ENCODE peak calls at places on chromosomes 16 and 17, in six cellular contexts. G is A549, P is ovary, Y is K562, Q is SK-N-SH, K is transverse colon. C is an unnamed sample. For H3K4me1, the result is how much of the 10 kb centered on the place peaks cover.

GRCh38 chr16:86922311-86922710 is 344.0 kb downstream of the FOXL1 start:
- DNase-seq in K (no peak), Y (no peak), Q (no peak), P (no peak), G (no peak), C (no peak)

GRCh38 chr17:60390223-60390622 is 1.7 kb downstream of the USP32 start:
- DNase-seq in Q (peak), K (no peak), P (no peak), Y (peak), G (no peak), C (no peak)

GRCh38 chr17:59761385-59762021 is 54.0 kb downstream of the VMP1 start:
- DNase-seq in Q (no peak), K (no peak), G (peak), Y (no peak), P (no peak), C (no peak)

GRCh38 chr16:83977056-83977815 is 9.2 kb downstream of the NECAB2 start:
- DNase-seq in P (no peak), Q (no peak), G (no peak), K (no peak), Y (no peak), C (no peak)

GRCh38 chr17:2957631-2958286 is 105.6 kb downstream of the OR1D5 start:
- DNase-seq in Y (no peak), P (no peak), G (no peak), K (no peak), Q (no peak), C (peak)

GRCh38 chr17:75774988-75775668 is 9.5 kb upstream of the UNK start:
- DNase-seq in Q (peak), P (no peak), Y (no peak), G (no peak), K (peak), C (peak)

GRCh38 chr17:51997723-51998122 is 160.8 kb downstream of the CA10 start:
- DNase-seq in Y (no peak), Q (no peak), K (no peak), G (no peak), P (no peak), C (no peak)

GRCh38 chr16:4521971-4522623 is 16.5 kb downstream of the CDIP1 start:
- DNase-seq in Q (peak), G (no peak), Y (no peak), P (no peak), K (no peak), C (no peak)

GRCh38 chr16:64278196-64278595 is 843.7 kb downstream of the CDH11 start:
- DNase-seq in Y (no peak), Q (no peak), P (no peak), K (no peak), G (no peak), C (no peak)

GRCh38 chr17:1649844-1650409 is at the start of gene RILP:
- DNase-seq in Q (no peak), K (peak), P (peak), G (peak), Y (peak), C (peak)

GRCh38 chr17:57207396-57207795 is 48.9 kb upstream of the MSI2 start:
- DNase-seq in P (no peak), Q (no peak), Y (no peak), K (no peak), G (no peak), C (no peak)

GRCh38 chr17:10744509-10745000 is 14.7 kb upstream of the TMEM220 start:
- DNase-seq in K (no peak), G (no peak), Y (no peak), P (no peak), Q (peak), C (peak)
- TF ChIP-seq EP300 in K (no peak), G (no peak), Y (no peak), P (no peak), Q (no peak), C (no peak)

DNA sequence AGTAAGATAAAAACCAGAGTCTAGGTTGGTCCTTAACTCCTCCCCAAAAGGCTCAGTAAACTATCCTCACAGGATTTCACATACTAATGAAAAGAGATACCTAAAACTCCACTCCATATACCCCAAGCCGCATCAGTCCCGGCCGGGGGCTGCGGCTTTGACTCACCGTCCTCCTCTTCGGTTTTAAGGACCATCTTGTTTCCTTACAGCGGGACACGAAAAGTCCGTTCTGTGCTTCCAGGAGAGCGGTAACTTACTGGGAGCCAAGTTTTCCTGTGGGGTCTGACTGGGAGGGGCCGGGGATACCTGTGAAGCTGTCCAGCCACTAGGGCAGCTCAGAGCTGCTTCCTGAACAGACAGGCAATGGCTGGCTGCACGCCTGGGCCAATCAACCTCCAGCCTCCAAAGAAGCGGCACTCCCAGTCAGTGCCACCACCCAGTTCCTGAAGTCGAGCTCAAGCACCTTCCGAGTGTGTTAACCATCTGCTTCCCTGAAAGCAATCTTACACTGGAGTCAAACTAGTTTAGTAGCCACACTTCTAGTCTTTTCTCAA is 45.5 kb downstream of the CYTH1 start:
- DNase-seq in K (peak), G (peak), Y (peak), Q (no peak), P (no peak), C (peak)
- H3K4me1 ChIP-seq in K (under half), G (under half), Y (under half), Q (half or more), P (under half), C (under half)

GRCh38 chr17:77501101-77501566 is 360.4 kb downstream of the SEC14L1 start:
- DNase-seq in Y (peak), K (peak), G (peak), Q (peak), P (no peak), C (peak)
- TF ChIP-seq CTCF in Y (peak), K (peak), G (peak), Q (peak), P (no peak), C (peak)

GRCh38 chr17:78379134-78379497 is 667 bp downstream of the PGS1 start:
- DNase-seq in K (no peak), Y (no peak), G (no peak), Q (no peak), P (no peak), C (no peak)

GRCh38 chr17:78376161-78376560 is 2.3 kb upstream of the PGS1 start:
- DNase-seq in P (no peak), G (no peak), K (no peak), Y (no peak), Q (no peak), C (no peak)

GRCh38 chr17:78380370-78380769 is 1.9 kb downstream of the PGS1 start:
- DNase-seq in Y (no peak), G (no peak), Q (no peak), P (no peak), K (no peak), C (no peak)

GRCh38 chr17:78377858-78378224 is 608 bp upstream of the PGS1 start:
- DNase-seq in K (no peak), P (no peak), Y (no peak), Q (no peak), G (peak), C (no peak)

DNA sequence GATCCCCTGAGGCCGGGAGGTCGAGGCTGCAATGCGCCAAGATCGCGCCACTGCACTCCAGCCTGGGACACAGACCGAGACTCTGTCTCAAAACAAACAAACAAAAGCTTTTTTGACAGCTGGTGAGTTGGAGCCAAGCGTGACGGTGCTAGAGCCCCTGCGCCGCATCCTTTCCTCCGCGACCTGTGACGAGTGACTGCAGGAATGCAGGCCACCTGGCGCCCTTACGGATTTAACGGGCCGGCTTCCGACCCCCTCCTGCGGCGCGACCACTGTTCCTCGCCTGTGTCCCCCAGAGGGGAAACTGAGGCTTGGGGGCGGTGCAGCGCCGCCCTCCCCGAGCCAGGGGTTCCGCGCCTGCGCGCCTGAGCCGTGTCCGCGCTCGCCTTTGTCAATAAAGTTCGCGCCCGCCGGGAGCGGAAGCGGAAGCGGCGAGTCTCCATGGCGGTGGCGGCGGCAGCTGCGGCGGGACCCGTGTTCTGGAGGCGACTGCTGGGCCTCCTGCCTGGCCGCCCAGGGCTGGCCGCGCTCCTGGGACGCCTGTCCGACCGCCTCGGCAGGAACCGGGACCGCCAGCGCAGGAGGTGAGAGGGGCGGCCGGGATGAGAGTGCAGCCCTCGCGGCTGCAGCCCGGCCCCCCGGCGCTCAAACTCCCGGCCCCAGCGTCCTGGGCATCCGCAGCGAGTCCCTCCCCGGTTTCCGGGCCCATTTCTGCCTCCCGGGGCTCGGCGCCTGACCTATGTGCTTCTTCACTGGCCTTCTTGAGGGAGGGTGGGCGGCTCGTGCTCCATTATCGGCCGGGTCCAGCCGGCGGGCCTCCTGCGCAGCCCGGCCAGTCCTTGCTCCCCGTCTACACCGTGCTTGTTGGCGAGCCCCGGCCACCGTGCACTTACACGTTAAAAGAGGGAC is at the start of gene PGS1:
- DNase-seq in G (peak), Q (peak), Y (peak), K (peak), P (peak), C (peak)
- TF ChIP-seq EP300 in G (no peak), Q (peak), Y (peak), K (no peak), P (no peak), C (no peak)

DNA sequence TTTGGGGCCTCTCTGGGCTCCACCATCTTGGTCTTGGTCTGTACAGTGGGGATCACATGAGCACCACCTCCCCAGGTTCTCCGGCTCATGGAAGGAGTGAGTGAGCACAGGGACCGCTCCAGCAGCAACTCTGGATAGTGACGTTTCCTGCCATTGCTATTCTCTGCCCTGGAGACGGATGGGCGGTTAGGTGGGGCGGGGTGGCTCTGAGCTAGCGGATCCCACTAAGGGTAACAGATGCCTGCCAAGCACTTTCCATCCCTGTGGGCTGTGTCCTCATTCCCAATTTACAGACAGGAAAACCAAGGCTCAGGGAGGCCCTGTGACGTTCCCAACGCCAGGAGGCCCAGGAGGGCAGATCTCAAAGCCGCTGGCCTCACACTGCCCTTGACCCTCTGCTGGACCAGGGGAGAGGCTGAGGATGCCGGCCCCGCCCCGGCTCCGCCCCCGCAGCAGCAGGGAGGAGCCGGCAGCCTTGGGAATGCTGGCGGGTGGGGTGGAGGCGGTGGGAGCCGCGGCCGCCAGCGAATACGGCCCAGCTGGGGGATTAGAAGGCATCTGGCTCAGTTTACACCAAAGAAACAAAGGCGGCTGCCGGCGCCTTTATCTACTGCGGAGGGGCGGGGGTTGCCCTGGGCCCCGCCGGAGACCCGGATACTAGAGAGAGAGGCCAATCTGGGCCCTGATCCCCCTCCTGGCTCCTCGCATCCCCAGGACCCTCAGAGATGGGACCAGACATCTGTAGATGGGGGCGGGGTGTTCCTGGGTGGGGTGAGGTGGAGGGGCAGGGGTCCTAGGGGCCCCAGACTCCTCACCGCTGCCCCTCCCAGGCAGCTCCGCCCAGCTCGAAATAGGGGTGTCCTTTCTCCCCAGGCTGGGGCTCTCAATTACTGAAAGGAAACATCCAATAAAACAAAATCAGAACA is 122.3 kb upstream of the CIBAR2 start:
- DNase-seq in P (peak), G (peak), Y (peak), K (peak), Q (peak), C (peak)
- H3K4me1 ChIP-seq in P (under half), G (under half), Y (under half), K (under half), Q (under half), C (half or more)

DNA sequence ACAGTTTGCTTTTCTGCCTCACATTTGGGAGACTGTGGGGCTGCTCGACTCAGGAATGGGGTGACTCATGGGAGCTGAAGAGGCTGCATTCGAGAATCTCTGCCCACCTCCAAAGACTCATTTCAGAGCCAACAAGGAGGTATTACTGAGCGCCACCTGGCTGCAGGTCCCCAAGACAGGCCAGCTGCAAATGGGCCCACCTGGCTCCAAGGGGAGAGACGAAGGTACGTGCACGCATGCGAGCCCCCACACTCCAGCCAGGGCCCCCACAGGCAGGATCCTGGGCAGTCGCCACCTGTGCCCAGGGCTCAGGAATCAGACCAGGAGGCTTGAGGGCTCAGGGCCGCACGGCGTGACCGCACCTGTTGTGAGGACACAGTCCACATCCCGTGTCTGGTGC is 6.0 kb downstream of the HAGHL start:
- DNase-seq in K (no peak), Y (no peak), Q (no peak), G (peak), P (no peak), C (no peak)
- TF ChIP-seq CTCF in K (no peak), Y (peak), Q (no peak), G (no peak), P (no peak), C (no peak)

GRCh38 chr17:28728364-28729200 is at the start of gene NEK8:
- DNase-seq in K (peak), Y (peak), Q (peak), G (peak), P (peak), C (peak)
- TF ChIP-seq EP300 in K (no peak), Y (no peak), Q (no peak), G (no peak), P (peak), C (no peak)

GRCh38 chr17:32517982-32518381 is 31.2 kb downstream of the CDK5R1 start:
- DNase-seq in Q (no peak), G (no peak), K (no peak), P (no peak), Y (no peak), C (peak)
- H3K4me1 ChIP-seq in Q (under half), G (under half), K (under half), P (under half), Y (under half), C (under half)